ENCODE peak calls at places on chromosomes 4 and X, in six cellular contexts. H, R, X, O, M and I are unnamed samples. For H3K27me3, the result is how much of the 10 kb centered on the place peaks cover.

GRCh38 chrX:72296991-72297390 is 8.7 kb downstream of the CITED1 start:
- DNase-seq in R (no peak), H (no peak), O (no peak), X (no peak), M (no peak), I (no peak)

GRCh38 chr4:88725143-88725542 is 27.5 kb upstream of the NAP1L5 start:
- DNase-seq in X (no peak), O (no peak), R (no peak), H (no peak), M (no peak), I (no peak)

GRCh38 chr4:147839651-147840050 is 107.8 kb downstream of the ARHGAP10 start:
- DNase-seq in R (no peak), M (no peak), X (no peak), O (no peak), H (no peak), I (no peak)

GRCh38 chr4:150268444-150268843 is 190.2 kb downstream of the DCLK2 start:
- DNase-seq in R (no peak), X (no peak), H (no peak), O (no peak), M (no peak), I (no peak)

GRCh38 chr4:145887241-145887964 is 51.2 kb downstream of the ZNF827 start:
- DNase-seq in H (no peak), X (no peak), R (peak), M (no peak), O (no peak), I (no peak)

GRCh38 chr4:183288955-183289354 is 31.1 kb downstream of the CLDN22 start:
- DNase-seq in R (no peak), M (no peak), O (no peak), X (no peak), H (no peak), I (no peak)

GRCh38 chr4:24089831-24090531 is 200.1 kb upstream of the PPARGC1A start:
- DNase-seq in R (no peak), M (no peak), O (no peak), X (no peak), H (no peak), I (no peak)

GRCh38 chr4:6674500-6675149 is 19.1 kb upstream of the S100P start:
- DNase-seq in R (no peak), O (peak), H (peak), X (no peak), M (peak), I (no peak)

GRCh38 chrX:119399772-119400101 is 601 bp downstream of the SLC25A43 start:
- DNase-seq in M (no peak), H (peak), O (no peak), R (no peak), X (no peak), I (no peak)

GRCh38 chr4:88807499-88807898 is 109.9 kb upstream of the NAP1L5 start:
- DNase-seq in M (no peak), X (no peak), H (no peak), O (no peak), R (no peak), I (no peak)

GRCh38 chrX:37367946-37368345 is 18.8 kb downstream of the PRRG1 start:
- DNase-seq in R (no peak), H (no peak), M (no peak), O (no peak), X (no peak), I (no peak)

GRCh38 chr4:8762951-8763735 is 108.5 kb downstream of the HMX1 start:
- DNase-seq in X (no peak), O (no peak), M (no peak), H (peak), R (peak), I (peak)

GRCh38 chr4:102825261-102826071 is 1.9 kb downstream of the UBE2D3 start:
- DNase-seq in R (peak), O (no peak), M (peak), X (no peak), H (no peak), I (no peak)

GRCh38 chrX:101357166-101357795 is 8.7 kb upstream of the TIMM8A start:
- DNase-seq in O (no peak), H (no peak), R (no peak), X (no peak), M (no peak), I (no peak)

GRCh38 chr4:170008376-170008775 is 17.8 kb downstream of the MFAP3L start:
- DNase-seq in H (no peak), M (no peak), O (no peak), R (no peak), X (no peak), I (no peak)

GRCh38 chrX:19752043-19752442 is 135.4 kb downstream of the SH3KBP1 start:
- DNase-seq in X (no peak), R (no peak), M (peak), O (no peak), H (no peak), I (no peak)

DNA sequence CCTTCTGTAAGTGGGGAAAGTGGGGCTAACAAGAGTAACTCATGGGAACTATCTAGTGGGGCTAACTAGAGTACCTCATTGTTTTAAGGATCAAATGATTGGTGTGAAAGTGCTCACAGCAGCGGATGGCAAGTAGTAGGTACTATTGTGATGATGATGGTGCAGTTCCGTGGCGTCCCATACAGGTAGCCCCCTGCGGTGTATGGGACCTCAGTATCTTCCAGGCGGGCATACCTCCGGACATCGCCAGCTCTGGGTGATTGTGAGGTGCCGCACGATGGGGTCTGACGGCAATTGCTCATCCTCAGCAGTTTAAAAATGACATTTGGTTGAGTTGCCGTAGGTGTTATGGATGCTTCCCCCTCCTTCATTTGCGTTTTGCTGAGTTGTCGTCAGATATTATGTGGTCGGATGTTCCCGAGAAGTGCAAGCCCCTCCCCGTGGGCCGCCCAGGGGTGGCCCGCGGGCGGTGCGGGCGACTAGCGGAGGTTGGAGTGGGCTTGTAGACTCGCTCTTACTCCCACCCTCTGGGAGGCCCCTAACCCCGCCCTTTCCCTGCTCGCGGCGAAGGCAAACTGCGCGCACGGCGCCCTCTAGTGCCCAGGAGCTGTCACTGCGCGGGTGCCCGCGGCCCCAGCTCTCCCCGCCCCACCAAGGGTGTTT is 18.3 kb upstream of the GPR101 start:
- DNase-seq in R (peak), X (peak), M (peak), H (peak), O (peak), I (peak)
- H3K27me3 ChIP-seq in R (under half), X (under half), M (under half), H (under half), O (under half), I (under half)

GRCh38 chrX:68693481-68694410 is 46.3 kb downstream of the STARD8 start:
- DNase-seq in O (no peak), X (peak), H (peak), R (peak), M (no peak), I (peak)
- H3K27me3 ChIP-seq in O (under half), X (under half), H (under half), R (under half), M (under half), I (under half)

GRCh38 chr4:13530823-13531608 is 13.3 kb downstream of the NKX3-2 start:
- DNase-seq in O (no peak), H (no peak), M (no peak), R (peak), X (no peak), I (no peak)
- H3K27me3 ChIP-seq in O (under half), H (under half), M (half or more), R (under half), X (half or more), I (under half)

GRCh38 chr4:3836041-3836801 is 70.0 kb downstream of the ADRA2C start:
- DNase-seq in X (no peak), M (no peak), O (no peak), H (no peak), R (no peak), I (no peak)

GRCh38 chr4:3834921-3835521 is 68.8 kb downstream of the ADRA2C start:
- DNase-seq in O (no peak), M (no peak), H (no peak), R (no peak), X (no peak), I (peak)

GRCh38 chr4:3835527-3836040 is 69.4 kb downstream of the ADRA2C start:
- DNase-seq in R (no peak), X (no peak), H (no peak), M (no peak), O (no peak), I (no peak)

GRCh38 chr4:3838437-3839380 is 72.5 kb downstream of the ADRA2C start:
- DNase-seq in M (no peak), H (peak), O (no peak), X (no peak), R (no peak), I (no peak)

DNA sequence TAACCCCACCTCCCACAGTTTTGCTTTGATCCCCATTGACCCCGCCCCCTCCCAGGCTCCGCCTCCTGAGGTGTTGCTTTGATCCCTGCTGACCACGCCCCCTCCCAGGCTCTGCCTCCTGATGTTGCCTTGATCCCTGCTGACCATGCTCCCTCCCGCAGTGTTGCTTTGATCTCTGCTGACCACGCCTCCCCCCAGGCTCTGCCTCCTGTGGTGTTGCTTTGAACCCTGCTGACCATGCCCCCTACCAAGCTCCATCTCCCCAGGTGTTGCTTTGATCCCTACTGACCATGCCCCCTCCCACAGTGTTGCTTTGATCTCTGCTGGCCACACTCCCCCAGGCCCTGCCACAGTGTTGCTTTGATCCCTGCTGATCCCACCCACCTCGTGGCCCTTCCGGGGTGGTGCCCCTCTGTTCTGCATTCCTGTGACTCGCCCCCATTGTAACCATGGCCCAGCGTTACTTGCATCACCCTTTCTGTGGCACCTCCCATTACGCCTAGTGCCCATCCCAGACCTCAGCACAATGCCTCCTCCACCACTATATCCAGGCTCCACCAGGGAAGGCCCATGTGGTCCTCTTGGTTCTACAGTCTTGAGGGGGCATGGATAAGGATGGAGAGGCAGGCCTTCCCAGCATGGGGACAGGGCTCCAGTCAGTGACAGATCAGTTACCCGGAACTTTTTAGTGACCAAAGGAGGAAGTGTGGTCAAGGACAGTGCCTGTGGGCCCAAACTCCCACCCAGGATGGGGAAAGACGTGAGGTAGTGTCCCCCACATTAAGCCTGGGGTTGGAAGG is 70.8 kb downstream of the ADRA2C start:
- DNase-seq in O (no peak), X (no peak), H (peak), M (no peak), R (no peak), I (no peak)
- H3K27me3 ChIP-seq in O (under half), X (half or more), H (under half), M (under half), R (under half), I (under half)

GRCh38 chr4:55795342-55795741 is 24.2 kb upstream of the EXOC1L start:
- DNase-seq in X (no peak), R (no peak), H (no peak), O (no peak), M (no peak), I (no peak)
- H3K27me3 ChIP-seq in X (half or more), R (under half), H (under half), O (under half), M (under half), I (under half)

GRCh38 chrX:77440310-77440709 is 6.9 kb upstream of the FGF16 start:
- DNase-seq in M (no peak), H (no peak), R (no peak), O (no peak), X (no peak), I (no peak)
- H3K27me3 ChIP-seq in M (under half), H (under half), R (under half), O (under half), X (under half), I (under half)

GRCh38 chr4:1055721-1056590 is 44.5 kb downstream of the FGFRL1 start:
- DNase-seq in X (no peak), O (peak), H (peak), R (peak), M (peak), I (peak)
- H3K27me3 ChIP-seq in X (half or more), O (under half), H (under half), R (under half), M (under half), I (under half)

GRCh38 chr4:185013715-185014114 is 4.6 kb upstream of the HELT start:
- DNase-seq in R (no peak), O (no peak), M (no peak), H (no peak), X (no peak), I (no peak)
- H3K27me3 ChIP-seq in R (under half), O (under half), M (under half), H (under half), X (half or more), I (under half)